ENCODE peak calls at places on chromosomes 3 and 15, in five cellular contexts. S, Z, U, K and L are unnamed samples.
A peak's percentile ranks its signal among the peaks of the same experiment; 100 is the strongest.

GRCh38 chr3:74601793-74602192 is 12.7 kb downstream of the CNTN3 start:
- DNase-seq in K (no peak), S (no peak), U (no peak), Z (no peak), L (peak; percentile 21)

GRCh38 chr15:49059491-49059890 is 13.2 kb upstream of the SECISBP2L start:
- DNase-seq in K (no peak), Z (no peak), S (no peak), U (no peak), L (no peak)

GRCh38 chr3:47002490-47003410 is 23.3 kb downstream of the NBEAL2 start:
- DNase-seq in U (no peak), S (no peak), Z (no peak), K (peak; percentile 84), L (no peak)

GRCh38 chr3:107993771-107994170 is 97.1 kb downstream of the CD47 start:
- DNase-seq in Z (peak; percentile 42), U (no peak), K (no peak), S (no peak), L (no peak)

GRCh38 chr3:138441742-138442141 is 7.3 kb downstream of the ESYT3 start:
- DNase-seq in S (no peak), U (peak; percentile 46), K (no peak), Z (no peak), L (no peak)

GRCh38 chr3:50519471-50520089 is 16.1 kb upstream of the CACNA2D2 start:
- DNase-seq in S (peak; percentile 72), U (peak; percentile 25), Z (peak; percentile 61), K (peak; percentile 89), L (no peak)

GRCh38 chr3:36444909-36445308 is 64.6 kb downstream of the STAC start:
- DNase-seq in S (no peak), K (no peak), Z (peak; percentile 19), U (peak; percentile 41), L (no peak)

GRCh38 chr15:76575177-76576078 is 238.9 kb downstream of the ISL2 start:
- DNase-seq in U (no peak), K (no peak), S (no peak), Z (peak; percentile 5), L (no peak)

GRCh38 chr15:83112233-83112958 is 5.0 kb downstream of the TM6SF1 start:
- DNase-seq in K (no peak), Z (peak; percentile 92), U (peak; percentile 92), S (peak; percentile 33), L (no peak)

GRCh38 chr3:147397155-147397888 is 9.0 kb downstream of the ZIC4 start:
- DNase-seq in U (peak; percentile 99), S (no peak), K (peak; percentile 94), Z (peak; percentile 99), L (no peak)

GRCh38 chr3:148079370-148079769 is 618.3 kb upstream of the AGTR1 start:
- DNase-seq in U (peak; percentile 69), Z (peak; percentile 66), S (no peak), K (peak; percentile 28), L (no peak)

GRCh38 chr3:15300318-15301078 is 31.9 kb downstream of the SH3BP5 start:
- DNase-seq in S (peak; percentile 81), K (no peak), U (peak; percentile 56), Z (peak; percentile 35), L (peak; percentile 50)

GRCh38 chr15:45112592-45113379 is 1.2 kb downstream of the DUOX2 start:
- DNase-seq in U (no peak), K (peak; percentile 55), S (no peak), Z (no peak), L (no peak)

GRCh38 chr15:78355185-78355584 is 15.0 kb downstream of the CRABP1 start:
- DNase-seq in S (no peak), U (no peak), K (no peak), Z (no peak), L (no peak)

GRCh38 chr3:34567266-34567665 is 768.8 kb downstream of the PDCD6IP start:
- DNase-seq in U (no peak), K (no peak), Z (no peak), S (no peak), L (no peak)

GRCh38 chr3:18076301-18076700 is 333.9 kb upstream of the TBC1D5 start:
- DNase-seq in S (no peak), Z (no peak), U (no peak), K (no peak), L (no peak)

GRCh38 chr15:99586121-99586520 is 20.3 kb downstream of the MEF2A start:
- DNase-seq in Z (no peak), S (no peak), K (no peak), U (no peak), L (no peak)

GRCh38 chr15:49137861-49138260 is 17.5 kb downstream of the COPS2 start:
- DNase-seq in Z (peak; percentile 27), U (peak; percentile 41), S (no peak), K (no peak), L (peak; percentile 20)

GRCh38 chr3:178078933-178079332 is 457.3 kb upstream of the KCNMB2 start:
- DNase-seq in Z (peak; percentile 67), K (peak; percentile 10), U (peak; percentile 73), S (no peak), L (no peak)

GRCh38 chr3:126085841-126086240 is 1.9 kb upstream of the SLC41A3 start:
- DNase-seq in K (no peak), U (no peak), S (no peak), Z (no peak), L (no peak)

DNA sequence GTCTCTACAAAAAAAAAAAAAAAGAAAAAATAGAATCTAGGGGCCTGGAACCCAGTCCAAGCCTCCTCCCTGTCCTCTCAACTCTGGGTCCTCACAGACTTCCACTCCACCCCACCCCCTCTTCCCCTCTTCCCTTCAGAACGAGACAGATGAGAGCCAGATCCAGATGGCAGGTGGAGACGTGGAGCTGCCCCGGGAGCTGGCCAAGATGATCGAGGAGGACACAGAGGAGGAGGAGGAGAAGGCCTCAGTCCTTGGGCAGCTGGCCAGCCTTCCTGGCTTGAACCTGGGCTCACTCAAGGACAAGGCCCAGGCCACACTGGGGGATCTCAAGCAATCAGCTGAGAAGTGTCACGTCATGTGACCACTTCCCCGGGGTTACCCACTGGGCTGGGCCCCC is 3.6 kb downstream of the CPLX3 start:
- DNase-seq in S (no peak), Z (no peak), K (no peak), U (no peak), L (no peak)
- TF ChIP-seq CTCF in S (no peak), Z (no peak), K (no peak), U (no peak), L (no peak)

DNA sequence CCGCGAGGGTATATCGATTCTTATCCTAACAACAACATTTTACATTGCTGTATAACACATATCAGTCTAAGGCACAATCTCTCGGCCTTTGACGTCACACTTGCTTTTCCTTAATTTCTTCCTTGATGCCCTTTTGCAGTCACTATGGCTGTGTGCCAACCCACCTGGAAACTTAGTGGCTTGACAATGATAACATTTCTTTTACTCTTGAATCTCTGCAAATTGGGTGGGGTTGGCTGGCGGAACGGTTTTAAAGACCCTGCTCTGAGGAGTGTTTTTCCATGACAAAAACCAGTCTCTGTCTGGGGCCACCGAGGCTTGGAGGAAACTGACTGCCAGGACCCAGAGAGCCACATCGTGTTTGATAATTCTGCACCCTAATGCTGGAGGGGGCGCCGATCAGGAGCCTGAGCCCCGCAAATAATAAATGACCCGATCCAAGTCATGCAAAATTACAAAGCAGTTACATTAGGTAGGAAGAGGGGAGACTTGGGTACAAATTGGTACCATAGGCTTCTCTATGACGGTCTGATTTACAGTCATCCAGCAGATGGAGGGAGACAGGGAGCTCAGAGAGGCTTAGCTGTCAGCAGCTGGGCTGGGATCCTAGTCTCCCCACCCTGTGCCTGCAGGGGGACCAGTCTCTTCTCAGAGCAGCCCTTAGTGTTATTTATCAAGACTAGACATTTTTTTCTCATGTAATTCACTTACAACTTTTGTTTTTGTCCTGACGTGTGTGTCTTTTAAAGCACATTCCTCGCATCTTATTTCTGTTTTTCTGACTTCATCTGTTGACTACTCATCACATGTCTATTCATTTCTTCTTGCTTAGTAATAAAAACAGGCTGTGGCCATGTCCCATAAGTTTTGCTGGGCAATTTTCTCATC is 115.8 kb downstream of the KLF13 start:
- DNase-seq in S (no peak), K (peak; percentile 61), Z (peak; percentile 93), U (peak; percentile 84), L (peak; percentile 85)
- TF ChIP-seq CTCF in S (no peak), K (peak; percentile 38), Z (peak; percentile 67), U (peak; percentile 29), L (peak; percentile 48)

GRCh38 chr3:61919371-61919770 is 358.0 kb downstream of the PTPRG start:
- DNase-seq in K (peak; percentile 51), S (no peak), Z (no peak), U (no peak), L (no peak)
- TF ChIP-seq CTCF in K (peak; percentile 50), S (no peak), Z (peak; percentile 17), U (no peak), L (no peak)

DNA sequence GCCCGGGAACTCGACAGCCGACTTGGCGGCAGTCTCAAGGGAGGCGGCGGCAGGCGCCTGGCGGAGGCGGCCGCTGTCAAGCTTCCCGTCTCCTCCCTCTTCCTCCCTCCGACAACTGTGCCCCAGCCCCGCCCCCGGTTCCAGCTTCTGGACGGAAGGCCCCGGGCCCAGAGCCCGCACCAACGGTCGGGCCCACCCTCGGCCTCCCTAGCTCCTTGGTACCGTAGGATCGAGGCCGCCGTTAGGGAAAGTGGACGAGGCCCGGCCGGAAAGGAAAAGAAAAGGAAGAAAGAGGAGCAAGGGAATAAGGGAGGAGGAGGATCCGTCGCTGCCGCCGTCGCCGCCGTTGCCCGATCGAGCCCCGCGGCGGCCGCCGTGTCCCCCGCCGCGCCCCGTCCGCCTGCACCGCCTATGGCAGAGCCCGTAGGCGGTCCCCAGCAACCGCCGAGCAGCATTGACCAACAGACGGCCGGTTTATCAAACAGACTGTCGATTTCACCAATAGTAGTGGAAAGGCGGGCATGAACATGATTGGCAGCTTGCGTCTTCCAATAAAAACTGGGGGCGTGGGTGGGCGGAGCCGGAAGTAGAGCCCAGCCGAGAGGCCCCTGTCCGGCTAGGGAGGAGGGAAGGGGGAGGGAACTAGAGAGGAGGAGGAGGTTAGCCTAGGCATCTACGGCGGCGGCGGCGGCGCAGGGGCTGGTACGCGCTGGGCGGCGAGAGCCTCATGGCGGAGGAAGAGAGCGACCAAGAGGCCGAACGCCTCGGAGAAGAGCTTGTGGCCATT is at the start of the genes CGGBP1 and ZNF654:
- DNase-seq in Z (peak; percentile 100), S (peak; percentile 97), U (peak; percentile 100), K (peak; percentile 98), L (peak; percentile 97)
- TF ChIP-seq CTCF in Z (no peak), S (no peak), U (no peak), K (no peak), L (no peak)

GRCh38 chr15:39154136-39154770 is 426.6 kb upstream of the THBS1 start:
- DNase-seq in S (no peak), K (peak; percentile 28), U (no peak), Z (no peak), L (no peak)
- TF ChIP-seq CTCF in S (peak; percentile 18), K (peak; percentile 32), U (no peak), Z (peak; percentile 30), L (peak; percentile 16)